ENCODE peak calls at places on chromosome 1, in four cellular contexts. Y is WTC11, C is fibroblast of pulmonary artery, K is mesothelial cell of epicardium. R is an unnamed sample.

GRCh38 chr1:39183503-39184353 is 20.8 kb upstream of the MACF1 start:
- DNase-seq in Y (peak), C (peak), K (no peak), R (peak)

GRCh38 chr1:119068427-119068826 is 72.0 kb downstream of the WARS2 start:
- DNase-seq in Y (no peak), C (no peak), K (no peak), R (no peak)

GRCh38 chr1:218369688-218370511 is 24.8 kb downstream of the TGFB2 start:
- DNase-seq in Y (no peak), C (peak), K (no peak), R (peak)

GRCh38 chr1:47580451-47580980 is 142.7 kb downstream of the FOXD2 start:
- DNase-seq in Y (no peak), C (no peak), K (peak), R (no peak)

GRCh38 chr1:168991667-168992475 is 114.6 kb upstream of the ATP1B1 start:
- DNase-seq in Y (no peak), C (no peak), K (no peak), R (no peak)

GRCh38 chr1:155529109-155529508 is 33.5 kb downstream of the ASH1L start:
- DNase-seq in Y (no peak), C (no peak), K (no peak), R (no peak)

GRCh38 chr1:181936768-181937581 is 124.5 kb downstream of the ZNF648 start:
- DNase-seq in Y (peak), C (no peak), K (peak), R (peak)

GRCh38 chr1:244104309-244105060 is 53.4 kb downstream of the ZBTB18 start:
- DNase-seq in Y (no peak), C (peak), K (no peak), R (peak)

GRCh38 chr1:109198043-109198695 is 15.5 kb upstream of the SARS1 start:
- DNase-seq in Y (no peak), C (peak), K (no peak), R (peak)

GRCh38 chr1:15742339-15742801 is at the start of gene TMEM82:
- DNase-seq in Y (peak), C (no peak), K (no peak), R (no peak)

GRCh38 chr1:103162360-103162759 is 54.0 kb upstream of the COL11A1 start:
- DNase-seq in Y (no peak), C (no peak), K (no peak), R (no peak)

GRCh38 chr1:6199298-6200187 is at the start of gene RPL22:
- DNase-seq in Y (peak), C (peak), K (peak), R (peak)

GRCh38 chr1:2499986-2500596 is 24.0 kb downstream of the PLCH2 start:
- DNase-seq in Y (no peak), C (no peak), K (no peak), R (no peak)

GRCh38 chr1:23661887-23662286 is 29.7 kb upstream of the RPL11 start:
- DNase-seq in Y (no peak), C (no peak), K (no peak), R (no peak)

GRCh38 chr1:23660671-23661070 is 30.9 kb upstream of the RPL11 start:
- DNase-seq in Y (no peak), C (no peak), K (no peak), R (no peak)

GRCh38 chr1:23657659-23658275 is 33.8 kb upstream of the RPL11 start:
- DNase-seq in Y (peak), C (peak), K (peak), R (peak)
- TF ChIP-seq CTCF in Y (peak), C (peak), K (peak), R (peak)

DNA sequence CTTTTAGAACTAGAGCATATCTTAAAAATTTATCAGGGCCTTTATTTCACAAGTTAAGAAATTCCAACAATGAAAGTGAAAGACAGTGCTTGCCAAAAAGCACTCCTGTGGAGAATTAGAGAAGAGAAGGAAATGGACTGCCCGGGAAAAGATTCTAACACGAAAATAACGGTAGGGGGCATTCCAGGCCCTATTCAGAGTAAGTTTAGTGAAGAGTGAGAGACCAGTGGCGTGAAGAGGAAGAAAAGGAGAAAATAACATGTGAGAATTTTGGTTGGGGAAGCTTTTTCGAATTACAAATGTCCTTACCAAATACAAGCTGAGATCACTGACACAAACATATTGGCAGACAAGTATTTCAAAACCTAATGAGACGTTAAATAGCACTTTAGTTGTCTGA is 38.4 kb upstream of the RBM34 start:
- DNase-seq in Y (peak), C (peak), K (no peak), R (peak)
- TF ChIP-seq CTCF in Y (no peak), C (peak), K (no peak), R (peak)

GRCh38 chr1:177913762-177914540 is 55.9 kb downstream of the SEC16B start:
- DNase-seq in Y (peak), C (peak), K (no peak), R (peak)
- TF ChIP-seq CTCF in Y (peak), C (peak), K (no peak), R (peak)

DNA sequence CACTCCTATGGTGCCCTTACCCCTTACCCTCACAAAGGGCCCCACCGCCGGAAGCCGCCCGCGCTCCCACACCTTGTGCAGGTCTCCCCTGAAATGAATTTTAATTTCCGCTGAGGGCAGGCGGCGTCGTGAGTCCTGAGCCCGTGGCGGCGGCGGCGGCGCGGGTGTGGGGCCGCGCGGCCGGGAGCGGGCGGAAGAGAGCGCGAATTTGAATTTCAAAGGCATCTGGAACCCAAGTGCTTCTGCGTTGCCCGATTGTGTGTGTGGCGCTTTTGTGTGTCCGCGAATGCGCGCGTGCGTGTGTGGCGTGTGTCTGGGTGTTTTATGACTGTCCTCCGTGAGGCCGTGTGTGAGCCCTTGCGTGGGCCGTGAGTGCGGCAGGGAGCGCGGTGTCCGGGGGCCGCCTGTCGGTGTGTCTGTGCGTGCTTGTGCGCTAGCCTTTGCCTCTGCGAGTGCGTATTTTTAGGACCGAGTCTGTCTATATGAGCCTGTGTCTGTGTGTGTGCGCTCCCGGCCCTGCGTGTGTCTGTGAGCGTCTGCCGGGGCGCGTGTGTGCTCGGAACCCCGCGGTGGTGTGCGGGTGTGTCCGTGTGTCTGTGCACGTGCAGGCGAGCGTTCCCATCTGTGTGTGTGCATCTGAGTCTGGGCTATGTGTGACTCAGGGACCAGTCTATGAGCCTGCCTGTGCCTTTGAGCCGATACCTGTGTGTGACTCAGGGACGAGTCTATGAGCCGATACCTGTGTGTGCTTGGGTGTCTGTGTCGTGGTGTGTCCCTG is 7.9 kb upstream of the ADGRB2 start:
- DNase-seq in Y (no peak), C (no peak), K (no peak), R (peak)
- TF ChIP-seq CTCF in Y (no peak), C (peak), K (no peak), R (peak)

GRCh38 chr1:93638307-93638847 is 43.3 kb downstream of the BCAR3 start:
- DNase-seq in Y (no peak), C (no peak), K (no peak), R (peak)

GRCh38 chr1:93636712-93637111 is 44.9 kb downstream of the BCAR3 start:
- DNase-seq in Y (no peak), C (no peak), K (no peak), R (no peak)

GRCh38 chr1:93641527-93641926 is 40.1 kb downstream of the BCAR3 start:
- DNase-seq in Y (no peak), C (peak), K (no peak), R (peak)

GRCh38 chr1:93638981-93639380 is 42.7 kb downstream of the BCAR3 start:
- DNase-seq in Y (peak), C (no peak), K (no peak), R (no peak)

DNA sequence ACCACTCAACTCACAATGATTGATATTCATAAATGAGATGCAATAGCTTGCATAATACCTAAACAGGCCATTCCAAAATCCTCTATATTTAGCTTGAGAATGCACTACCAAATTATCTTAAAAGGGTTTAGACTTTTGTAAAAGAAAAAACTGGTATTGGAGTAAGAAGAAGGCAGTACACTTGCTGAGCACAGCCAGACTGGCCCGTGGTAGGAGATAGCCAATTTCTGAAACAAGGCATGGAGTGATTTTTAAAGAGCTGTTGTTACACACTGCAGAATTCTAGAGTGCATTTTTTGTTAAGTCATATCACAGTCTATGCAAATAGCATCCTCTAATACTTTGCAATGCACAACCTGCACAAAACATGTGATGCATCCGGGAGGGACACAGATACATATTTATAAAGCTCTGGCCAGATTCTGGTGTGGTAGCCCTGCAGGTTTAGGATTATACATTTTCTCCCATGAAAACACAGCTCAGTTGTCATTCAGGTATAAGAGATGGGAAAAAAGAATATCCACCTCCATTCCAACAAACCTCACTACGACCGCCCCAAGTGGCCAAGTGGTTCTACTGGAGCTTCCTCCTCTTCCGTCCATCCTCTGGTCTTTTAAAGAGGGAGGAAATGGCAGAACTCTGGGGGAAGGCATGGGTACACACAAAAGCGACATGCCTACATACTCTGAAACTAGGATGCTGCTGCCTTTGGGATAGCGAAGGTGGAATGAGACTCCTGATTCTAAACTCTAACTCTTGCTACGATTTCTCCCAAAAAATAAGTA is 40.8 kb downstream of the BCAR3 start:
- DNase-seq in Y (no peak), C (no peak), K (no peak), R (no peak)
- TF ChIP-seq CTCF in Y (no peak), C (no peak), K (no peak), R (no peak)

R was measured in choroid plexus epithelial cell.